ENCODE peak calls at places on chromosomes 12 and 14, in seven cellular contexts. K is uterus, V is G401, O is WTC11, Y is astrocyte of the spinal cord, F is smooth muscle cell of the brain vasculature, S is pons. E is an unnamed sample.

GRCh38 chr14:64234877-64235651 is 59.1 kb downstream of the ESR2 start:
- DNase-seq in K (no peak), V (peak; percentile 61), O (no peak), Y (peak; percentile 67), F (peak; percentile 57), S (no peak), E (no peak)

GRCh38 chr12:83016226-83016835 is 329.6 kb downstream of the TMTC2 start:
- DNase-seq in K (peak; percentile 32), V (peak; percentile 51), O (no peak), Y (peak; percentile 90), F (peak; percentile 44), S (peak; percentile 75), E (no peak)

GRCh38 chr12:28107679-28108078 is 82.6 kb upstream of the CCDC91 start:
- DNase-seq in K (no peak), V (no peak), O (no peak), Y (no peak), F (no peak), S (no peak), E (no peak)

GRCh38 chr12:61282790-61283575 is 977.2 kb upstream of the USP15 start:
- DNase-seq in K (no peak), V (no peak), O (no peak), Y (peak; percentile 12), F (no peak), S (no peak), E (no peak)

GRCh38 chr12:96516472-96517417 is 27.4 kb downstream of the CFAP54 start:
- DNase-seq in K (peak; percentile 67), V (peak; percentile 76), O (peak; percentile 79), Y (peak; percentile 87), F (peak; percentile 76), S (peak; percentile 77), E (peak; percentile 42)

GRCh38 chr12:15495742-15496141 is 173.4 kb downstream of the PTPRO start:
- DNase-seq in K (no peak), V (no peak), O (no peak), Y (no peak), F (no peak), S (no peak), E (no peak)

GRCh38 chr14:64758711-64759554 is 54.7 kb downstream of the PLEKHG3 start:
- DNase-seq in K (peak; percentile 77), V (no peak), O (no peak), Y (peak; percentile 88), F (no peak), S (no peak), E (no peak)

GRCh38 chr12:119676022-119676421 is 8.1 kb downstream of the PRKAB1 start:
- DNase-seq in K (no peak), V (no peak), O (no peak), Y (no peak), F (no peak), S (peak; percentile 31), E (no peak)

GRCh38 chr14:87813691-87814090 is 179.3 kb downstream of the GALC start:
- DNase-seq in K (no peak), V (no peak), O (no peak), Y (no peak), F (no peak), S (no peak), E (no peak)

GRCh38 chr12:120468846-120469449 is 600 bp downstream of the SRSF9 start:
- DNase-seq in K (peak; percentile 20), V (no peak), O (no peak), Y (peak; percentile 29), F (no peak), S (no peak), E (no peak)

GRCh38 chr12:26799741-26800140 is 33.3 kb downstream of the ITPR2 start:
- DNase-seq in K (no peak), V (no peak), O (no peak), Y (no peak), F (no peak), S (no peak), E (no peak)

GRCh38 chr12:76864791-76865400 is 13.9 kb downstream of the CSRP2 start:
- DNase-seq in K (no peak), V (no peak), O (no peak), Y (peak; percentile 29), F (no peak), S (no peak), E (no peak)

GRCh38 chr12:113330505-113330904 is 4.4 kb downstream of the SLC8B1 start:
- DNase-seq in K (no peak), V (no peak), O (no peak), Y (no peak), F (no peak), S (no peak), E (no peak)

GRCh38 chr14:25570483-25570882 is 520.5 kb upstream of the STXBP6 start:
- DNase-seq in K (no peak), V (no peak), O (no peak), Y (no peak), F (no peak), S (no peak), E (no peak)

GRCh38 chr12:570237-570925 is 92.9 kb downstream of the NINJ2 start:
- DNase-seq in K (peak; percentile 80), V (peak; percentile 28), O (peak; percentile 66), Y (peak; percentile 85), F (no peak), S (no peak), E (no peak)